ENCODE peak calls at places on chromosomes 16 and 17, in nine cellular contexts. One of them, this sample, is unnamed.

GRCh38 chr17:83155128-83156081 is 76.0 kb downstream of the METRNL start:
- DNase-seq in GM12865: no peak
- DNase-seq in choroid plexus epithelial cell: peak; percentile 83
- DNase-seq in pancreas: no peak
- DNase-seq in ascending aorta: peak; percentile 43
- DNase-seq in transverse colon: no peak
- DNase-seq in cardiac muscle cell: peak; percentile 61
- DNase-seq in IMR-90: peak; percentile 44
- DNase-seq in PC-9: peak; percentile 80
- DNase-seq in this sample: peak; percentile 67

GRCh38 chr17:48610282-48611211 is at the start of gene HOXB7:
- DNase-seq in GM12865: peak; percentile 64
- DNase-seq in choroid plexus epithelial cell: no peak
- DNase-seq in pancreas: peak; percentile 70
- DNase-seq in ascending aorta: no peak
- DNase-seq in transverse colon: peak; percentile 88
- DNase-seq in cardiac muscle cell: no peak
- DNase-seq in IMR-90: peak; percentile 62
- DNase-seq in PC-9: peak; percentile 52
- DNase-seq in this sample: peak; percentile 95

GRCh38 chr17:71964559-71964958 is 156.3 kb upstream of the SOX9 start:
- DNase-seq in GM12865: no peak
- DNase-seq in choroid plexus epithelial cell: no peak
- DNase-seq in pancreas: no peak
- DNase-seq in ascending aorta: no peak
- DNase-seq in transverse colon: no peak
- DNase-seq in cardiac muscle cell: no peak
- DNase-seq in IMR-90: no peak
- DNase-seq in PC-9: no peak
- DNase-seq in this sample: no peak

GRCh38 chr16:1431497-1432270 is 806 bp downstream of the PERCC1 start:
- DNase-seq in GM12865: no peak
- DNase-seq in choroid plexus epithelial cell: no peak
- DNase-seq in pancreas: no peak
- DNase-seq in ascending aorta: no peak
- DNase-seq in transverse colon: no peak
- DNase-seq in cardiac muscle cell: no peak
- DNase-seq in IMR-90: no peak
- DNase-seq in PC-9: no peak
- DNase-seq in this sample: peak; percentile 72

GRCh38 chr17:82804442-82805191 is 35.2 kb downstream of the ZNF750 start:
- DNase-seq in GM12865: no peak
- DNase-seq in choroid plexus epithelial cell: peak; percentile 19
- DNase-seq in pancreas: no peak
- DNase-seq in ascending aorta: peak; percentile 19
- DNase-seq in transverse colon: peak; percentile 34
- DNase-seq in cardiac muscle cell: peak; percentile 79
- DNase-seq in IMR-90: peak; percentile 41
- DNase-seq in PC-9: no peak
- DNase-seq in this sample: peak; percentile 91

GRCh38 chr16:78665373-78665772 is 565.9 kb downstream of the WWOX start:
- DNase-seq in GM12865: no peak
- DNase-seq in choroid plexus epithelial cell: no peak
- DNase-seq in pancreas: no peak
- DNase-seq in ascending aorta: no peak
- DNase-seq in transverse colon: no peak
- DNase-seq in cardiac muscle cell: peak; percentile 16
- DNase-seq in IMR-90: no peak
- DNase-seq in PC-9: no peak
- DNase-seq in this sample: no peak

GRCh38 chr16:69567031-69567680 is 1.4 kb downstream of the NFAT5 start:
- DNase-seq in GM12865: peak; percentile 41
- DNase-seq in choroid plexus epithelial cell: peak; percentile 64
- DNase-seq in pancreas: no peak
- DNase-seq in ascending aorta: no peak
- DNase-seq in transverse colon: no peak
- DNase-seq in cardiac muscle cell: no peak
- DNase-seq in IMR-90: peak; percentile 33
- DNase-seq in PC-9: peak; percentile 85
- DNase-seq in this sample: peak; percentile 42

GRCh38 chr16:70661918-70662641 is 15.7 kb downstream of the IL34 start:
- DNase-seq in GM12865: no peak
- DNase-seq in choroid plexus epithelial cell: peak; percentile 48
- DNase-seq in pancreas: peak; percentile 49
- DNase-seq in ascending aorta: no peak
- DNase-seq in transverse colon: no peak
- DNase-seq in cardiac muscle cell: peak; percentile 76
- DNase-seq in IMR-90: no peak
- DNase-seq in PC-9: no peak
- DNase-seq in this sample: no peak

GRCh38 chr17:78674156-78674555 is 97.0 kb upstream of the DNAH17 start:
- DNase-seq in GM12865: no peak
- DNase-seq in choroid plexus epithelial cell: no peak
- DNase-seq in pancreas: peak; percentile 41
- DNase-seq in ascending aorta: no peak
- DNase-seq in transverse colon: no peak
- DNase-seq in cardiac muscle cell: no peak
- DNase-seq in IMR-90: no peak
- DNase-seq in PC-9: no peak
- DNase-seq in this sample: peak; percentile 77

GRCh38 chr17:78675316-78675616 is 98.1 kb upstream of the DNAH17 start:
- DNase-seq in GM12865: no peak
- DNase-seq in choroid plexus epithelial cell: no peak
- DNase-seq in pancreas: peak; percentile 52
- DNase-seq in ascending aorta: no peak
- DNase-seq in transverse colon: no peak
- DNase-seq in cardiac muscle cell: no peak
- DNase-seq in IMR-90: no peak
- DNase-seq in PC-9: no peak
- DNase-seq in this sample: no peak

GRCh38 chr17:78673395-78673794 is 96.2 kb upstream of the DNAH17 start:
- DNase-seq in GM12865: no peak
- DNase-seq in choroid plexus epithelial cell: no peak
- DNase-seq in pancreas: peak; percentile 31
- DNase-seq in ascending aorta: no peak
- DNase-seq in transverse colon: no peak
- DNase-seq in cardiac muscle cell: no peak
- DNase-seq in IMR-90: no peak
- DNase-seq in PC-9: no peak
- DNase-seq in this sample: no peak

GRCh38 chr17:78675836-78676235 is 98.6 kb upstream of the DNAH17 start:
- DNase-seq in GM12865: no peak
- DNase-seq in choroid plexus epithelial cell: no peak
- DNase-seq in pancreas: peak; percentile 27
- DNase-seq in ascending aorta: no peak
- DNase-seq in transverse colon: no peak
- DNase-seq in cardiac muscle cell: no peak
- DNase-seq in IMR-90: no peak
- DNase-seq in PC-9: no peak
- DNase-seq in this sample: no peak

DNA sequence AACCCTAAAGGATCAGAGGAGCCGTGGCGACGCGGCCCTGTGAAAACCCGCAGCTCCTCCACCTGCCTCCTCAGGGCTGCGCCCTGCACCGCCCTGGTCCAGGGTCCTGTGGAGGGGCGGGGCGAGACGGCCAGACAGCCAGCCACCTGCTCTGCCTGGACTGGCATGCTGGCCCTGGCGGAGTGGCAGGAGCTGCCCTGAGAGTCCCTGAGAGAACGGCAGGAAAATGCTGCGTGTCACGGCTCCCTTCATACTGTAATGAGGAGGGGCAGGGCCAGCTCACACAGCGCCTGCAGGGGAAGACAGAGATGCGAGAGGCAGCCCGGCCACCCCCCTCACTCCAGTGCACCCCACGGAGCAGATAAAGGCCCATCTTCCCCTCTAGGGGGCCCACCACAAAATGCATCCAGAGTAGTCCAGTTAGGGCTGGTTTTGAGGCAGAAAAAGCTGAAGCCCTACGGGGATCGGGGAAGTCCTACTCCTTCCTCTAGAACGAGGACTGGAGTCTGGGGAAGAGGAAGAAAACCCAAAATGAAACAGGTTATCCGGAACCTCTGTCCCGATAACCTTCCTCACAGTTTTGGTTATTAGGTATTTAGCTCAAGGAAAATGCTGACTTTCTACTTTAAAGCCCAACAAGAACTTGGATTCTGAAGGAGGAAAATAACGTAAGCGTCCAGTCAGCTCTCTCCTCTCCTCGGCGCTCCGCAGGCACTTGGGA is 97.6 kb upstream of the DNAH17 start:
- DNase-seq in GM12865: no peak
- DNase-seq in choroid plexus epithelial cell: no peak
- DNase-seq in pancreas: peak; percentile 61
- DNase-seq in ascending aorta: no peak
- DNase-seq in transverse colon: no peak
- DNase-seq in cardiac muscle cell: no peak
- DNase-seq in IMR-90: no peak
- DNase-seq in PC-9: no peak
- DNase-seq in this sample: peak; percentile 79
- TF ChIP-seq CTCF in GM12865: no peak
- TF ChIP-seq CTCF in choroid plexus epithelial cell: no peak
- TF ChIP-seq CTCF in pancreas: no peak
- TF ChIP-seq CTCF in ascending aorta: no peak
- TF ChIP-seq CTCF in transverse colon: no peak
- TF ChIP-seq CTCF in cardiac muscle cell: no peak
- TF ChIP-seq CTCF in IMR-90: no peak
- TF ChIP-seq CTCF in PC-9: no peak
- TF ChIP-seq CTCF in this sample: no peak

DNA sequence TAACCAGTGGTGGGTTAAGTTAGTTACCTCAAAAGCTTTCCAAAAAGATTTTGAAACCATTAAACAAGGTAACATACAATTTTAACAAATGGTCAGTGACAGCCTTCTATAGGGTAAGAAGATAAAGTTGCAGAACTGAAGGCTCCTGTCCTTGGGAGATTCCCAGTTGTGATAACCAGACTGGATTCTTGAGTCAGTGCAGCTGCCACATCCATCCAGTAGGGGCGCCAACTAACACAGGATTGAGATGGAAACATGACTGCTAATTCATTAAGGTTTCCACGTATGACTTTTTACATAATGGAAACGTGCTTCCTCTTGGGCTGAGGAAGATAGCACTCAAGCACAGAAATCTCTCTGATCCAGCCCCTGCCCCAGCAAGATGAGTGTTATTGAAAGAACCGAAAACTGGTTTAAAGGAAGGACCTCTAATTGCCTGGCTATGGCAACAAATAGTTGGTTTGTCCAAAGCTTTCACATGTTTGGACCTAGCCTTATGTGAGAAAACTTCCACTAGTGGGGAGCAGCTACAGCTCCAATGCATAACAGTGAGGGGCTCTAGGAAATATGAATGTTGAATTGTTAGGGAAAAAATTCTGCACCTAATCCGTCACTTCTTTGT is 269.8 kb upstream of the MYOCD start:
- DNase-seq in GM12865: peak; percentile 37
- DNase-seq in choroid plexus epithelial cell: peak; percentile 61
- DNase-seq in pancreas: no peak
- DNase-seq in ascending aorta: no peak
- DNase-seq in transverse colon: no peak
- DNase-seq in cardiac muscle cell: peak; percentile 2
- DNase-seq in IMR-90: no peak
- DNase-seq in PC-9: no peak
- DNase-seq in this sample: no peak
- TF ChIP-seq CTCF in GM12865: peak; percentile 60
- TF ChIP-seq CTCF in choroid plexus epithelial cell: peak; percentile 82
- TF ChIP-seq CTCF in pancreas: no peak
- TF ChIP-seq CTCF in ascending aorta: peak; percentile 24
- TF ChIP-seq CTCF in transverse colon: peak; percentile 43
- TF ChIP-seq CTCF in cardiac muscle cell: peak; percentile 36
- TF ChIP-seq CTCF in IMR-90: peak; percentile 32
- TF ChIP-seq CTCF in PC-9: peak; percentile 57
- TF ChIP-seq CTCF in this sample: peak; percentile 33

GRCh38 chr16:46688101-46688656 is 799 bp downstream of the VPS35 start:
- DNase-seq in GM12865: no peak
- DNase-seq in choroid plexus epithelial cell: peak; percentile 35
- DNase-seq in pancreas: no peak
- DNase-seq in ascending aorta: peak; percentile 37
- DNase-seq in transverse colon: peak; percentile 51
- DNase-seq in cardiac muscle cell: peak; percentile 30
- DNase-seq in IMR-90: peak; percentile 20
- DNase-seq in PC-9: no peak
- DNase-seq in this sample: peak; percentile 74

GRCh38 chr16:46688657-46689491 is at the start of gene VPS35:
- DNase-seq in GM12865: peak; percentile 99
- DNase-seq in choroid plexus epithelial cell: peak; percentile 99
- DNase-seq in pancreas: peak; percentile 100
- DNase-seq in ascending aorta: peak; percentile 99
- DNase-seq in transverse colon: peak; percentile 100
- DNase-seq in cardiac muscle cell: peak; percentile 99
- DNase-seq in IMR-90: peak; percentile 98
- DNase-seq in PC-9: peak; percentile 96
- DNase-seq in this sample: peak; percentile 100

GRCh38 chr16:46690281-46691178 is 1.1 kb downstream of the ORC6 start:
- DNase-seq in GM12865: peak; percentile 24
- DNase-seq in choroid plexus epithelial cell: peak; percentile 67
- DNase-seq in pancreas: no peak
- DNase-seq in ascending aorta: no peak
- DNase-seq in transverse colon: peak; percentile 38
- DNase-seq in cardiac muscle cell: peak; percentile 51
- DNase-seq in IMR-90: peak; percentile 40
- DNase-seq in PC-9: no peak
- DNase-seq in this sample: peak; percentile 32

GRCh38 chr16:46691720-46692119 is 2.3 kb downstream of the ORC6 start:
- DNase-seq in GM12865: peak; percentile 8
- DNase-seq in choroid plexus epithelial cell: peak; percentile 67
- DNase-seq in pancreas: no peak
- DNase-seq in ascending aorta: no peak
- DNase-seq in transverse colon: no peak
- DNase-seq in cardiac muscle cell: peak; percentile 55
- DNase-seq in IMR-90: peak; percentile 24
- DNase-seq in PC-9: no peak
- DNase-seq in this sample: no peak

GRCh38 chr16:46689492-46690280 is at the start of gene ORC6:
- DNase-seq in GM12865: peak; percentile 98
- DNase-seq in choroid plexus epithelial cell: peak; percentile 97
- DNase-seq in pancreas: peak; percentile 95
- DNase-seq in ascending aorta: peak; percentile 88
- DNase-seq in transverse colon: peak; percentile 98
- DNase-seq in cardiac muscle cell: peak; percentile 98
- DNase-seq in IMR-90: peak; percentile 95
- DNase-seq in PC-9: peak; percentile 90
- DNase-seq in this sample: peak; percentile 95
- TF ChIP-seq CTCF in GM12865: peak; percentile 58
- TF ChIP-seq CTCF in choroid plexus epithelial cell: peak; percentile 74
- TF ChIP-seq CTCF in pancreas: no peak
- TF ChIP-seq CTCF in ascending aorta: peak; percentile 29
- TF ChIP-seq CTCF in transverse colon: peak; percentile 29
- TF ChIP-seq CTCF in cardiac muscle cell: peak; percentile 58
- TF ChIP-seq CTCF in IMR-90: peak; percentile 64
- TF ChIP-seq CTCF in PC-9: peak; percentile 61
- TF ChIP-seq CTCF in this sample: no peak

GRCh38 chr17:44793885-44794698 is 35.3 kb downstream of the ADAM11 start:
- DNase-seq in GM12865: no peak
- DNase-seq in choroid plexus epithelial cell: peak; percentile 45
- DNase-seq in pancreas: no peak
- DNase-seq in ascending aorta: no peak
- DNase-seq in transverse colon: no peak
- DNase-seq in cardiac muscle cell: peak; percentile 25
- DNase-seq in IMR-90: no peak
- DNase-seq in PC-9: no peak
- DNase-seq in this sample: no peak

GRCh38 chr17:44795928-44796327 is 34.2 kb downstream of the GJC1 start:
- DNase-seq in GM12865: no peak
- DNase-seq in choroid plexus epithelial cell: no peak
- DNase-seq in pancreas: no peak
- DNase-seq in ascending aorta: no peak
- DNase-seq in transverse colon: no peak
- DNase-seq in cardiac muscle cell: no peak
- DNase-seq in IMR-90: no peak
- DNase-seq in PC-9: no peak
- DNase-seq in this sample: peak; percentile 62

GRCh38 chr17:44795421-44795820 is 34.7 kb downstream of the GJC1 start:
- DNase-seq in GM12865: no peak
- DNase-seq in choroid plexus epithelial cell: no peak
- DNase-seq in pancreas: no peak
- DNase-seq in ascending aorta: no peak
- DNase-seq in transverse colon: no peak
- DNase-seq in cardiac muscle cell: no peak
- DNase-seq in IMR-90: no peak
- DNase-seq in PC-9: no peak
- DNase-seq in this sample: no peak

GRCh38 chr17:44794699-44795413 is 35.2 kb downstream of the GJC1 start:
- DNase-seq in GM12865: no peak
- DNase-seq in choroid plexus epithelial cell: peak; percentile 78
- DNase-seq in pancreas: no peak
- DNase-seq in ascending aorta: no peak
- DNase-seq in transverse colon: no peak
- DNase-seq in cardiac muscle cell: peak; percentile 64
- DNase-seq in IMR-90: peak; percentile 99
- DNase-seq in PC-9: peak; percentile 83
- DNase-seq in this sample: no peak

GRCh38 chr17:44792276-44792675 is 33.5 kb downstream of the ADAM11 start:
- DNase-seq in GM12865: no peak
- DNase-seq in choroid plexus epithelial cell: peak; percentile 63
- DNase-seq in pancreas: no peak
- DNase-seq in ascending aorta: no peak
- DNase-seq in transverse colon: no peak
- DNase-seq in cardiac muscle cell: peak; percentile 35
- DNase-seq in IMR-90: peak; percentile 73
- DNase-seq in PC-9: no peak
- DNase-seq in this sample: no peak
- TF ChIP-seq CTCF in GM12865: no peak
- TF ChIP-seq CTCF in choroid plexus epithelial cell: no peak
- TF ChIP-seq CTCF in pancreas: no peak
- TF ChIP-seq CTCF in ascending aorta: no peak
- TF ChIP-seq CTCF in transverse colon: no peak
- TF ChIP-seq CTCF in cardiac muscle cell: no peak
- TF ChIP-seq CTCF in IMR-90: no peak
- TF ChIP-seq CTCF in PC-9: no peak
- TF ChIP-seq CTCF in this sample: no peak